ENCODE peak calls at places on chromosomes 4 and X, in four cellular contexts. A is CD8-positive, alpha-beta T cell; W is GM04504; V is iPS-NIHi11. F is an unnamed sample.

GRCh38 chr4:1402516-1403101 is 3.6 kb downstream of the NKX1-1 start:
- DNase-seq in A (no peak), V (peak; percentile 73), W (no peak), F (no peak)

GRCh38 chr4:40448875-40449274 is 113.7 kb downstream of the CHRNA9 start:
- DNase-seq in W (no peak), A (no peak), V (no peak), F (no peak)

GRCh38 chr4:120839624-120839973 is 82.9 kb downstream of the PRDM5 start:
- DNase-seq in V (no peak), W (no peak), A (no peak), F (no peak)

GRCh38 chr4:7256989-7257810 is 64.9 kb downstream of the SORCS2 start:
- DNase-seq in W (no peak), V (no peak), A (no peak), F (peak; percentile 82)

GRCh38 chrX:103878466-103879151 is 46.6 kb upstream of the RAB9B start:
- DNase-seq in V (peak; percentile 27), A (no peak), W (peak; percentile 26), F (no peak)

GRCh38 chr4:8871417-8872401 is at the start of gene HMX1:
- DNase-seq in W (no peak), V (peak; percentile 91), A (no peak), F (peak; percentile 19)

GRCh38 chr4:26459054-26459755 is 31.1 kb downstream of the CCKAR start:
- DNase-seq in W (peak; percentile 35), A (no peak), V (peak; percentile 81), F (no peak)

GRCh38 chr4:168769416-168769815 is 240.6 kb downstream of the CBR4 start:
- DNase-seq in A (no peak), W (no peak), V (no peak), F (no peak)

GRCh38 chrX:39777623-39778025 is 320.1 kb downstream of the BCOR start:
- DNase-seq in V (no peak), W (no peak), A (no peak), F (no peak)

GRCh38 chr4:169485084-169485483 is 127.3 kb downstream of the NEK1 start:
- DNase-seq in V (no peak), A (no peak), W (no peak), F (no peak)

GRCh38 chr4:144655491-144655890 is 9.5 kb downstream of the HHIP start:
- DNase-seq in A (no peak), W (no peak), V (no peak), F (no peak)

GRCh38 chr4:156547439-156547838 is 424.2 kb downstream of the PDGFC start:
- DNase-seq in V (no peak), A (no peak), W (peak; percentile 76), F (no peak)

GRCh38 chrX:48826135-48826875 is at the start of gene ERAS:
- DNase-seq in W (no peak), V (peak; percentile 14), A (no peak), F (no peak)

GRCh38 chrX:39577976-39578962 is 519.5 kb downstream of the BCOR start:
- DNase-seq in W (no peak), A (peak; percentile 0), V (no peak), F (peak; percentile 17)

GRCh38 chr4:139641218-139641617 is 24.4 kb upstream of the MGST2 start:
- DNase-seq in V (no peak), A (no peak), W (no peak), F (no peak)

GRCh38 chr4:14924945-14925344 is 77.3 kb upstream of the CPEB2 start:
- DNase-seq in A (no peak), V (no peak), W (no peak), F (no peak)

GRCh38 chr4:38787693-38788092 is 4.9 kb upstream of the TLR10 start:
- DNase-seq in V (no peak), A (no peak), W (no peak), F (no peak)

GRCh38 chr4:78022517-78022916 is 34.6 kb upstream of the FRAS1 start:
- DNase-seq in A (no peak), V (no peak), W (no peak), F (no peak)

F was measured in left ventricle myocardium inferior.